ENCODE peak calls at places on chromosomes 11 and 22, in five cellular contexts. B is A673, Z is activated T-cell treated with anti-CD3 and anti-CD28 coated beads for 1 hour, R is caudate nucleus, U is activated gamma-delta T cell treated with Interleukin-2 at 50 U/mL for 16 hours. W is an unnamed sample.
A peak's percentile ranks its signal among the peaks of the same experiment; 100 is the strongest.

GRCh38 chr22:19149047-19149883 is 827 bp downstream of the GSC2 start:
- DNase-seq in B (no peak), Z (no peak), R (no peak), U (no peak), W (no peak)

GRCh38 chr11:12897390-12897789 is 111.7 kb upstream of the RASSF10 start:
- DNase-seq in B (no peak), Z (no peak), R (no peak), U (no peak), W (no peak)

GRCh38 chr11:126462422-126462821 is 106.9 kb downstream of the ST3GAL4 start:
- DNase-seq in B (no peak), Z (no peak), R (no peak), U (no peak), W (no peak)

GRCh38 chr11:16785520-16786128 is 47.2 kb downstream of the C11orf58 start:
- DNase-seq in B (peak; percentile 72), Z (peak; percentile 30), R (peak; percentile 23), U (peak; percentile 42), W (peak; percentile 83)

GRCh38 chr11:86781546-86781945 is 18.8 kb upstream of the PRSS23 start:
- DNase-seq in B (no peak), Z (no peak), R (no peak), U (no peak), W (no peak)

GRCh38 chr11:27076121-27076589 is 35.5 kb downstream of the BBOX1 start:
- DNase-seq in B (no peak), Z (no peak), R (no peak), U (no peak), W (no peak)

GRCh38 chr11:111697910-111698309 is 68.3 kb downstream of the PPP2R1B start:
- DNase-seq in B (no peak), Z (no peak), R (no peak), U (no peak), W (no peak)

GRCh38 chr22:22787805-22788459 is 99.7 kb upstream of the IGLL5 start:
- DNase-seq in B (peak; percentile 64), Z (peak; percentile 70), R (no peak), U (peak; percentile 65), W (peak; percentile 56)

GRCh38 chr22:29901354-29901753 is 18.4 kb downstream of the MTMR3 start:
- DNase-seq in B (no peak), Z (no peak), R (no peak), U (no peak), W (no peak)

GRCh38 chr11:13963949-13964770 is 1.6 kb downstream of the SPON1 start:
- DNase-seq in B (no peak), Z (no peak), R (no peak), U (peak; percentile 5), W (no peak)

GRCh38 chr11:27196040-27196897 is 155.7 kb downstream of the BBOX1 start:
- DNase-seq in B (no peak), Z (no peak), R (no peak), U (no peak), W (no peak)

GRCh38 chr22:19850482-19851109 is 4.1 kb downstream of the GNB1L start:
- DNase-seq in B (no peak), Z (no peak), R (no peak), U (no peak), W (no peak)

GRCh38 chr22:47192106-47192650 is 429.7 kb downstream of the TBC1D22A start:
- DNase-seq in B (no peak), Z (no peak), R (no peak), U (peak; percentile 2), W (no peak)

GRCh38 chr11:12008790-12009616 is 577 bp upstream of the DKK3 start:
- DNase-seq in B (no peak), Z (no peak), R (peak; percentile 26), U (no peak), W (peak; percentile 65)

GRCh38 chr11:69297225-69297925 is 3.4 kb downstream of the MYEOV start:
- DNase-seq in B (peak; percentile 98), Z (peak; percentile 60), R (no peak), U (peak; percentile 87), W (peak; percentile 98)

GRCh38 chr22:33652596-33652995 is 267.7 kb downstream of the LARGE1 start:
- DNase-seq in B (no peak), Z (no peak), R (no peak), U (no peak), W (no peak)

GRCh38 chr22:36904260-36904659 is 9.2 kb upstream of the CSF2RB start:
- DNase-seq in B (no peak), Z (no peak), R (no peak), U (no peak), W (no peak)

GRCh38 chr11:32563600-32563959 is 20.1 kb upstream of the EIF3M start:
- DNase-seq in B (no peak), Z (no peak), R (no peak), U (no peak), W (no peak)

GRCh38 chr11:72483412-72484186 is 49.3 kb upstream of the CLPB start:
- DNase-seq in B (peak; percentile 64), Z (no peak), R (no peak), U (no peak), W (peak; percentile 88)

GRCh38 chr11:74325649-74326645 is 14.5 kb upstream of the P4HA3 start:
- DNase-seq in B (peak; percentile 80), Z (no peak), R (no peak), U (no peak), W (peak; percentile 95)

GRCh38 chr11:2390871-2391662 is 9.5 kb upstream of the TSSC4 start:
- DNase-seq in B (peak; percentile 37), Z (no peak), R (peak; percentile 49), U (no peak), W (peak; percentile 54)

GRCh38 chr11:94876645-94877445 is 96.5 kb downstream of the CWC15 start:
- DNase-seq in B (peak; percentile 95), Z (peak; percentile 11), R (no peak), U (peak; percentile 36), W (peak; percentile 97)

GRCh38 chr22:19663286-19663815 is 51.0 kb upstream of the SEPTIN5 start:
- DNase-seq in B (peak; percentile 28), Z (no peak), R (no peak), U (no peak), W (peak; percentile 76)

GRCh38 chr11:116725434-116726221 is 47.2 kb downstream of the BUD13 start:
- DNase-seq in B (no peak), Z (no peak), R (no peak), U (no peak), W (peak; percentile 32)

GRCh38 chr22:20567993-20568417 is 60.6 kb downstream of the MED15 start:
- DNase-seq in B (no peak), Z (no peak), R (no peak), U (no peak), W (peak; percentile 60)

GRCh38 chr11:77191429-77191822 is 63.4 kb downstream of the MYO7A start:
- DNase-seq in B (no peak), Z (no peak), R (no peak), U (no peak), W (no peak)

GRCh38 chr22:30127749-30128166 is 47.5 kb downstream of the HORMAD2 start:
- DNase-seq in B (no peak), Z (no peak), R (no peak), U (no peak), W (peak; percentile 63)

GRCh38 chr11:123481647-123482046 is 51.6 kb downstream of the GRAMD1B start:
- DNase-seq in B (no peak), Z (no peak), R (no peak), U (peak; percentile 12), W (no peak)

GRCh38 chr22:46547179-46547882 is 9.9 kb upstream of the CELSR1 start:
- DNase-seq in B (no peak), Z (no peak), R (no peak), U (no peak), W (peak; percentile 65)

GRCh38 chr11:74720596-74721478 is 10.4 kb downstream of the CHRDL2 start:
- DNase-seq in B (no peak), Z (no peak), R (peak; percentile 58), U (no peak), W (peak; percentile 78)

GRCh38 chr11:57644748-57645715 is 4.7 kb downstream of the YPEL4 start:
- DNase-seq in B (peak; percentile 89), Z (peak; percentile 83), R (peak; percentile 65), U (peak; percentile 88), W (peak; percentile 78)

GRCh38 chr22:50020606-50021005 is 8.0 kb upstream of the IL17REL start:
- DNase-seq in B (no peak), Z (no peak), R (no peak), U (no peak), W (no peak)

GRCh38 chr11:118462178-118462577 is 25.9 kb downstream of the KMT2A start:
- DNase-seq in B (no peak), Z (no peak), R (no peak), U (no peak), W (no peak)

GRCh38 chr11:14974021-14974698 is 2.0 kb upstream of the CALCA start:
- DNase-seq in B (no peak), Z (no peak), R (no peak), U (no peak), W (no peak)

GRCh38 chr22:46018859-46019258 is 41.9 kb upstream of the WNT7B start:
- DNase-seq in B (no peak), Z (no peak), R (no peak), U (no peak), W (no peak)

GRCh38 chr11:12798609-12799011 is 124.4 kb downstream of the TEAD1 start:
- DNase-seq in B (no peak), Z (no peak), R (no peak), U (no peak), W (no peak)

GRCh38 chr11:103942646-103943045 is 93.8 kb upstream of the DDI1 start:
- DNase-seq in B (no peak), Z (no peak), R (no peak), U (no peak), W (no peak)